ENCODE peak calls at places on chromosomes 11 and 22, in nine cellular contexts. G, P, C, O, S, A, R, X and H are unnamed samples.

GRCh38 chr11:40787243-40787642 is 672.2 kb downstream of the LRRC4C start:
- DNase-seq in O (no peak), P (peak), G (no peak), X (no peak), S (no peak), C (no peak), R (no peak), A (no peak), H (no peak)

GRCh38 chr22:17980638-17981051 is 43.7 kb downstream of the MICAL3 start:
- DNase-seq in X (no peak), A (no peak), G (no peak), P (peak), S (peak), C (peak), O (peak), R (no peak), H (no peak)

GRCh38 chr11:2700415-2701211 is 819 bp upstream of the KCNQ1OT1 start:
- DNase-seq in O (peak), P (peak), X (no peak), C (no peak), A (no peak), R (no peak), G (peak), S (peak), H (peak)

GRCh38 chr11:23991140-23991539 is 505.7 kb upstream of the LUZP2 start:
- DNase-seq in R (peak), P (no peak), O (no peak), S (peak), C (no peak), G (no peak), A (peak), X (no peak), H (no peak)

GRCh38 chr22:30295576-30295975 is 6.3 kb upstream of the CASTOR1 start:
- DNase-seq in X (no peak), R (no peak), P (no peak), A (no peak), S (no peak), G (no peak), O (no peak), C (no peak), H (no peak)

GRCh38 chr11:131670876-131671275 is 300.5 kb downstream of the NTM start:
- DNase-seq in G (no peak), S (no peak), C (no peak), R (no peak), X (no peak), A (no peak), O (no peak), P (no peak), H (no peak)

GRCh38 chr11:14499560-14500180 is at the start of gene COPB1:
- DNase-seq in P (peak), G (peak), O (peak), X (peak), S (peak), C (peak), R (peak), A (peak), H (peak)

GRCh38 chr11:103397369-103397768 is 288.1 kb downstream of the DYNC2H1 start:
- DNase-seq in A (no peak), P (no peak), S (no peak), G (no peak), R (no peak), O (no peak), C (no peak), X (no peak), H (no peak)

GRCh38 chr11:11250470-11250869 is 102.6 kb downstream of the CSNK2A3 start:
- DNase-seq in G (no peak), A (no peak), O (no peak), C (no peak), S (no peak), X (no peak), R (no peak), P (no peak), H (no peak)

GRCh38 chr22:46129390-46130041 is 20.8 kb upstream of the PPARA start:
- DNase-seq in S (no peak), C (no peak), A (no peak), O (peak), X (no peak), P (no peak), R (no peak), G (peak), H (no peak)

GRCh38 chr11:1832181-1832988 is 2.4 kb upstream of the SYT8 start:
- DNase-seq in A (peak), S (peak), C (no peak), R (no peak), P (peak), O (peak), X (no peak), G (peak), H (peak)

GRCh38 chr22:38469306-38469781 is 1.4 kb downstream of the KDELR3 start:
- DNase-seq in G (no peak), X (no peak), O (no peak), C (no peak), P (no peak), A (no peak), R (no peak), S (no peak), H (no peak)

GRCh38 chr22:38467904-38468760 is at the start of gene KDELR3:
- DNase-seq in G (peak), A (peak), R (peak), O (peak), P (peak), S (peak), X (no peak), C (peak), H (peak)

GRCh38 chr22:38468761-38469305 is 937 bp downstream of the KDELR3 start:
- DNase-seq in S (no peak), A (no peak), O (no peak), X (no peak), R (no peak), G (no peak), P (peak), C (no peak), H (peak)

GRCh38 chr22:38465673-38466490 is 2.0 kb upstream of the KDELR3 start:
- DNase-seq in C (no peak), P (peak), O (no peak), S (no peak), A (no peak), X (no peak), G (no peak), R (no peak), H (no peak)

GRCh38 chr22:38467438-38467903 is 425 bp upstream of the KDELR3 start:
- DNase-seq in O (peak), P (peak), G (no peak), S (no peak), X (no peak), R (no peak), C (no peak), A (no peak), H (no peak)
- H3K4me3 ChIP-seq in O (no peak), P (peak), G (peak), S (peak), X (peak), R (peak), C (peak), A (peak), H (peak)

DNA sequence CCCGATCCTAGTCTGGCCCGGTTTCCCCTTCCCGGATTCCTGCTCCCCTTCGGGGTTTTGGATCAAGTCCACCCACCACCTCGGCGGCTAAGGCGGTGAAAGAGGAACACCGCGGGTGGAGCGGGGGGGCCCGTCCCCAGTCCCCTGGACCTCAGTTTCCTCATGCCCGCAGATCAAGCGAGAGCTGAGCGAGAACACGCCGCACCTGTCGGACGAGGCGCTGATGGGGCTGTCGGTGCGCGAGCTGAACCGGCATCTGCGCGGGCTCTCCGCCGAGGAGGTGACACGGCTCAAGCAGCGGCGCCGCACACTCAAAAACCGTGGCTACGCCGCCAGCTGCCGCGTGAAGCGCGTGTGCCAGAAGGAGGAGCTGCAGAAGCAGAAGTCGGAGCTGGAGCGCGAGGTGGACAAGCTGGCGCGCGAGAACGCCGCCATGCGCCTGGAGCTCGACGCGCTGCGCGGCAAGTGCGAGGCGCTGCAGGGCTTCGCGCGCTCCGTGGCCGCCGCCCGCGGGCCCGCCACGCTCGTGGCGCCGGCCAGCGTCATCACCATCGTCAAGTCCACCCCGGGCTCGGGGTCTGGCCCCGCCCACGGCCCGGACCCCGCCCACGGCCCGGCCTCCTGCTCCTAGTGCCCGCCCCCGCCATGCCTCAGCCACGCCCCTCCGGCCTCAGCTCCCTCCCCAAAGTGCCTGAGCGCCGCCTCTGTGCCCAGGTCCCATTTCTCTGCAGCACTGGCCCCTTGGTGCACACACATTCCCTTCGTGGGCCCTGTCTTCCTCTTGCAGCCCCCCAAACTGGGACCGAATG is 12.7 kb downstream of the MAFF start:
- DNase-seq in S (peak), A (peak), X (no peak), G (peak), C (peak), O (peak), R (no peak), P (peak), H (peak)
- H3K4me3 ChIP-seq in S (peak), A (peak), X (no peak), G (no peak), C (no peak), O (no peak), R (peak), P (peak), H (peak)

DNA sequence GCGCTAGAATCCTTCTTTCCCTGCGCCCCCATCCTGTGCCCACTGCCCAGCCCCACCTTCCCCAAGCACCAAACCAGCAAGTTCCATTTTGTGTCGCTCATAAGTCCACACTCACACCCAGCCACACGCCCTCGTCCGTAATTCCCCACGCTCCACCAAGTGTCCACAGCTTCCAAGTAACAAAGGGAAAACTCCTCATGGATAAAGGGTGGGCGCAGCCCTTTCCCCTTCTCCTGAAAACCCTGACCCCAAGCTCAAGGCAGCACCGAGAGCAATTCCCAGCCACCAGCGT is 463 bp downstream of the FXYD6 start:
- DNase-seq in G (no peak), C (no peak), O (no peak), A (no peak), P (no peak), S (no peak), R (no peak), X (no peak), H (no peak)
- H3K4me3 ChIP-seq in G (peak), C (no peak), O (no peak), A (peak), P (peak), S (peak), R (peak), X (no peak), H (peak)

GRCh38 chr11:67605231-67606011 is 1.3 kb upstream of the NDUFV1 start:
- DNase-seq in G (no peak), X (no peak), P (no peak), S (no peak), A (no peak), O (no peak), R (no peak), C (no peak), H (no peak)
- H3K4me3 ChIP-seq in G (no peak), X (no peak), P (no peak), S (no peak), A (no peak), O (no peak), R (no peak), C (no peak), H (peak)

GRCh38 chr11:79485694-79486093 is 44.9 kb upstream of the TENM4 start:
- DNase-seq in S (no peak), X (no peak), R (no peak), G (no peak), A (no peak), O (no peak), C (no peak), P (peak), H (no peak)

GRCh38 chr11:79484872-79485271 is 44.0 kb upstream of the TENM4 start:
- DNase-seq in A (no peak), C (no peak), X (no peak), G (no peak), R (no peak), O (no peak), S (no peak), P (no peak), H (no peak)

GRCh38 chr11:79481795-79482194 is 41.0 kb upstream of the TENM4 start:
- DNase-seq in A (no peak), R (no peak), C (no peak), G (no peak), X (no peak), P (no peak), O (no peak), S (no peak), H (no peak)

GRCh38 chr11:79482800-79483199 is 42.0 kb upstream of the TENM4 start:
- DNase-seq in P (no peak), S (no peak), X (no peak), R (no peak), O (no peak), G (no peak), A (no peak), C (no peak), H (no peak)

DNA sequence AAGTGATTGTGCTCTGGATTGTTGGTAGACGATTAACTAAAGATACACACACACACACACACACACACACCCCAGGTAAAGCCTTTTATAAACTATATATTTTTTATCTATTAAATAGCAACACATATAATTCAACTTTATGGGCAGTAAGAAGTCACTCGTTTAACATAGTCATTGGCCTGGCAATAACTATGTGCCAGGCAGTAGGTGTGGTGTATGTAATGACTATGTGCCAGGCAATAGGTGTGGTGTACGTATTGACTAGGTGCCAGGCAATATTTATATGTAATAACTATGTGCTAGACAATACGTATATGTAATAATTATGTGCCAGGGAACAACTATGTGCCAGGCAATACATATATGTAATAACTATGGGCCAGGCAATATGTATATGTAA is 40.0 kb upstream of the TENM4 start:
- DNase-seq in O (peak), G (no peak), A (no peak), R (no peak), X (no peak), S (no peak), P (no peak), C (no peak), H (no peak)
- H3K4me3 ChIP-seq in O (no peak), G (no peak), A (no peak), R (no peak), X (no peak), S (no peak), P (no peak), C (no peak), H (no peak)

DNA sequence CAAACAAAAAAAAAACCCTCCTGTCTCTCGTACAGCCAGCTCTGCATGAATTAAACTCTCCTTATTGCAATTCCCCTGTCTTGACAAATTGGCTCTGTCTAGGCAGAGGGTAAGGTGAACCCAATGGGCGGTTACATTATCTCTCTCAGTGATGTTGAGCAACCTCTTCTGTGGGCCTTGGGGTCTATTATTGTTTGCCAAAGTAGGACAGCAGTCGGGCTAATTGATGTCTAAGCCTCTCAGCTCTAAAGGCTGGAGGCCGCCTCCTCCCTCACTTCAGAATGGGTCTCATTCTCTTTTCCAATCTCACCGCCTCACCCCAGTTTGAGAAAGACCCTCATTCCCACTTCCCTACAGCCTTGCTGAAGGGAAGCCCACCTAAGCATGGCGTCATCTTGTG is 1.3 kb upstream of the SLC25A45 start:
- DNase-seq in X (no peak), S (no peak), G (no peak), A (no peak), P (no peak), O (no peak), C (no peak), R (no peak), H (no peak)
- H3K4me3 ChIP-seq in X (no peak), S (no peak), G (no peak), A (no peak), P (no peak), O (no peak), C (no peak), R (no peak), H (no peak)

DNA sequence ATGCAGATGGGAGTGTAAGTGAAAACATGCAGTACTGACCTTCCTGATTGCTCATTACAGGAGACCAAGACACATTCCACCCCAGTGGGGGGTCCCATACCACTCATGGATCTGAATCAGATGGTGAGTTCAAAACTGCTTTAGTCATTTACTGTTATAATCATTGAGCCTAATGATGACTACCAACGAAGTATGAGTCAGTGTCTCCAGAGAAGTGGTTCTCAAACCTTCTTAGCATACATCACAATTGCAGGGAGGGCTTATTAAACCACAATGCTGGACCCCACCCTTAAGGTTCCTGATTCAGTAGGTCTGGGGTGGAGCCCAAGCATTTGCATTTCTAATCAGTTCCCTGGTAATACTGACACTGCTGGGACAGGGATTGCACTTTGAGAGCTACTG is 75.8 kb downstream of the CD44 start:
- DNase-seq in C (peak), R (peak), A (peak), G (no peak), P (peak), X (peak), O (no peak), S (peak), H (no peak)
- H3K4me3 ChIP-seq in C (no peak), R (no peak), A (no peak), G (no peak), P (no peak), X (no peak), O (no peak), S (no peak), H (no peak)

DNA sequence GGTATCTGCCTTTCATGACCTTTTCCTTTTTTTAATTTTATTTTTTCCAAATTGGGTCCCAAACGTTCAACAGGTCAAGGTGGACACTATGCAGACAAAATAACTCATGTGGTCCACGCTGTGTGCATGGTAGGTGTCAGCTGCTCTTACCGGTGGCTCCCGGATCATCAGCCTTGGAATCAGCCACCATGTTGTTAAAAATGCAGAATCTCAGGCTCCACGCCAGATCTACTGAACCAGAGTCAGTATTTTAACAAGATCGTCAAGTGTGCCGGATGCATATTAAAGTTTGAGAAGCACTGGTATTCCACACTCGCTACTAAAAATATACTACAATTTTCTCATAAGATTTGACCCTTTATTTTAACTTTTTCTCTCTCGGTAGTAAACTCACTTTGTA is 568 bp upstream of the LDLRAD3 start:
- DNase-seq in R (no peak), P (no peak), C (no peak), S (no peak), G (peak), O (no peak), A (no peak), X (no peak), H (no peak)
- H3K4me3 ChIP-seq in R (peak), P (peak), C (peak), S (peak), G (peak), O (peak), A (peak), X (peak), H (peak)

GRCh38 chr11:73348838-73349237 is 27.4 kb upstream of the RELT start:
- DNase-seq in X (no peak), S (no peak), C (no peak), A (no peak), P (no peak), O (no peak), G (no peak), R (no peak), H (peak)

GRCh38 chr11:73350908-73351636 is 25.1 kb upstream of the RELT start:
- DNase-seq in X (peak), S (peak), O (peak), P (peak), C (peak), A (peak), R (no peak), G (no peak), H (peak)

GRCh38 chr11:73346186-73346935 is 29.8 kb upstream of the RELT start:
- DNase-seq in G (no peak), A (no peak), X (no peak), P (no peak), O (no peak), R (no peak), S (no peak), C (no peak), H (no peak)

GRCh38 chr11:73347067-73347466 is 29.1 kb upstream of the RELT start:
- DNase-seq in O (no peak), A (no peak), X (no peak), P (no peak), C (no peak), S (no peak), R (no peak), G (no peak), H (no peak)

DNA sequence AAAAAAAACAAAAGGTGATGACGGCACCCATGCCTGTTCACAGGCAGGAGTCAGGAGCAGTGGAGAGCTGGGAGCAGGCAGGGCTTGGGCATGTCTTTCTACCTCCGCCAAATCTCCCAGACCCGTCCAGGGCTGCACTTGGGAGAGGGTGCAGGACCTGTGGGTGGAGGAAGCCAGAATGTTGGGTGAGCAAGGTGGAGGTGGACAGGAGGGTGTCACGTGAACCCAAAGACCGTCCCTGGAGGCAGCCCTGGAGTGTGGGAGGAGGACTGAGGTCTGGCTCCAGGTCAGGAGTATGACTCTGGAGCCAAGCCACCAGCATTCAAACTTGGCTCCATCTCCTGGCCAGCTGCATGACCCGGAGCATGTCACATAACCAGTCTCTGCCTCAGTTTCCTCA is 26.6 kb upstream of the RELT start:
- DNase-seq in A (no peak), R (no peak), P (no peak), G (no peak), C (no peak), O (no peak), S (no peak), X (no peak), H (no peak)
- H3K4me3 ChIP-seq in A (no peak), R (no peak), P (no peak), G (no peak), C (no peak), O (no peak), S (no peak), X (no peak), H (no peak)

DNA sequence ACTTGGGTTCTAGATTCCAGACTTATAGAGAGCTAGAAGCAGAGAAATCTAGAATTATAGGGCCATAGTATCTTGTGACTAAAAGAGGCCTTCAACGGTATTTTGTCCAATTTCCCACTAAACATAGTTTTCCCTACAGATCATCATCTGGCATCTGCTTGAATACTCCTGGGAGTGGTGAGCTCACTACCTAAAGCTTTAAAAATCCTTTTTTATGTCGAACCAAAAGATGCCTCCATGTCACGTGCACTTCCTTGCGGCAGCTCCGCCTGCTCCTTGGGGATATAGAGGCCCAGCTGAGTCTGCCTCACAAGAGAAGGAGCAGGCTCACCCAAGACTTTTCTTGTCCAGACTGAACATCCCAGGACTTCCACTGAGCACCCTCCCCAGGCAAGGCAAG is 4.3 kb upstream of the MB start:
- DNase-seq in G (no peak), C (no peak), X (no peak), R (no peak), S (no peak), A (no peak), O (no peak), P (no peak), H (no peak)
- H3K4me3 ChIP-seq in G (no peak), C (no peak), X (no peak), R (no peak), S (no peak), A (no peak), O (no peak), P (no peak), H (no peak)